ENCODE peak calls at places on chromosomes 16 and 17, in ten cellular contexts. Q is stimulated activated naive CD8-positive, alpha-beta T cell treated with anti-CD3 and anti-CD28 coated beads, Interleukin-15, Interleukin-2, amounts not matched to agents 100 U/mL and 50 U/mL, for 24 hours; F is T-helper 1 cell; T is 8988T; R is GM04503; E is neural crest cell; B is mucosa of descending colon; Z is psoas muscle; D is activated T-helper 2 cell treated with anti-CD3 and anti-CD28 coated beads, Interferon-gamma antibody, Interleukin-2, Interleukin-4, amounts not matched to agents 10 μg/mL and 5 μg/mL and 100 μg/mL, durations not matched to agents 14 hours and 24 hours and 36 hours; C is glomerular endothelial cell. W is an unnamed sample.

GRCh38 chr17:75273968-75274708 is 3.1 kb upstream of the MIF4GD start:
- DNase-seq in Q (no peak), F (no peak), T (no peak), R (peak), E (no peak), B (no peak), Z (no peak), D (no peak), C (no peak), W (no peak)

GRCh38 chr16:55661842-55662479 is 6.2 kb downstream of the SLC6A2 start:
- DNase-seq in Q (no peak), F (no peak), T (no peak), R (no peak), E (no peak), B (no peak), Z (no peak), D (no peak), C (no peak), W (no peak)

GRCh38 chr17:48990882-48991357 is 6.3 kb upstream of the IGF2BP1 start:
- DNase-seq in Q (no peak), F (no peak), T (no peak), R (no peak), E (no peak), B (no peak), Z (no peak), D (no peak), C (no peak), W (no peak)

GRCh38 chr16:81632392-81633146 is 146.5 kb upstream of the PLCG2 start:
- DNase-seq in Q (peak), F (peak), T (no peak), R (no peak), E (no peak), B (peak), Z (no peak), D (peak), C (no peak), W (no peak)

GRCh38 chr16:27189335-27189972 is 13.9 kb upstream of the KDM8 start:
- DNase-seq in Q (no peak), F (no peak), T (no peak), R (no peak), E (no peak), B (peak), Z (no peak), D (no peak), C (no peak), W (no peak)

GRCh38 chr16:35102780-35103403 is 1643.5 kb downstream of the TP53TG3F start:
- DNase-seq in Q (peak), F (no peak), T (no peak), R (no peak), E (no peak), B (no peak), Z (no peak), D (no peak), C (no peak), W (peak)

GRCh38 chr16:57284206-57284951 is at the start of gene PLLP:
- DNase-seq in Q (peak), F (no peak), T (peak), R (no peak), E (no peak), B (peak), Z (peak), D (peak), C (no peak), W (no peak)

GRCh38 chr16:89366561-89367537 is 123.5 kb downstream of the ANKRD11 start:
- DNase-seq in Q (no peak), F (no peak), T (no peak), R (no peak), E (no peak), B (no peak), Z (peak), D (no peak), C (no peak), W (no peak)

GRCh38 chr16:89471225-89471624 is 19.1 kb downstream of the ANKRD11 start:
- DNase-seq in Q (no peak), F (no peak), T (no peak), R (no peak), E (no peak), B (no peak), Z (peak), D (no peak), C (no peak), W (no peak)

GRCh38 chr17:38485146-38485468 is 56.8 kb downstream of the ARHGAP23 start:
- DNase-seq in Q (no peak), F (no peak), T (no peak), R (no peak), E (no peak), B (no peak), Z (no peak), D (no peak), C (no peak), W (no peak)

GRCh38 chr16:87535457-87535854 is 42.6 kb upstream of the ZCCHC14 start:
- DNase-seq in Q (no peak), F (no peak), T (no peak), R (no peak), E (no peak), B (no peak), Z (no peak), D (no peak), C (no peak), W (no peak)

GRCh38 chr16:30953511-30954124 is 3.9 kb upstream of the SETD1A start:
- DNase-seq in Q (peak), F (peak), T (no peak), R (no peak), E (peak), B (peak), Z (peak), D (peak), C (no peak), W (no peak)

GRCh38 chr17:888998-889401 is 90.6 kb downstream of the NXN start:
- DNase-seq in Q (no peak), F (peak), T (no peak), R (no peak), E (no peak), B (no peak), Z (no peak), D (no peak), C (no peak), W (no peak)

GRCh38 chr17:54916721-54917120 is 16.1 kb downstream of the TOM1L1 start:
- DNase-seq in Q (no peak), F (no peak), T (no peak), R (no peak), E (no peak), B (no peak), Z (no peak), D (no peak), C (no peak), W (no peak)

GRCh38 chr17:10838682-10839081 is 795 bp upstream of the PIRT start:
- DNase-seq in Q (no peak), F (no peak), T (no peak), R (no peak), E (no peak), B (no peak), Z (no peak), D (no peak), C (no peak), W (no peak)

GRCh38 chr16:24509536-24509935 is 29.8 kb upstream of the RBBP6 start:
- DNase-seq in Q (no peak), F (no peak), T (no peak), R (no peak), E (no peak), B (no peak), Z (no peak), D (no peak), C (no peak), W (no peak)

GRCh38 chr16:2180962-2181923 is 15.2 kb downstream of the CASKIN1 start:
- DNase-seq in Q (no peak), F (no peak), T (no peak), R (no peak), E (no peak), B (no peak), Z (no peak), D (no peak), C (no peak), W (no peak)

GRCh38 chr17:34300652-34301390 is 15.3 kb downstream of the CCL11 start:
- DNase-seq in Q (no peak), F (peak), T (no peak), R (no peak), E (no peak), B (peak), Z (no peak), D (no peak), C (no peak), W (no peak)

GRCh38 chr16:29925173-29925804 is 737 bp downstream of the KCTD13 start:
- DNase-seq in Q (no peak), F (no peak), T (no peak), R (no peak), E (no peak), B (no peak), Z (no peak), D (no peak), C (no peak), W (no peak)

GRCh38 chr17:81043725-81044427 is 8.9 kb downstream of the BAIAP2 start:
- DNase-seq in Q (no peak), F (no peak), T (peak), R (no peak), E (no peak), B (no peak), Z (no peak), D (no peak), C (no peak), W (no peak)

GRCh38 chr16:71489122-71489521 is at the start of gene ZNF19:
- DNase-seq in Q (no peak), F (no peak), T (no peak), R (no peak), E (no peak), B (no peak), Z (no peak), D (no peak), C (no peak), W (no peak)

GRCh38 chr17:74115586-74115985 is 87.9 kb upstream of the RPL38 start:
- DNase-seq in Q (no peak), F (no peak), T (no peak), R (no peak), E (no peak), B (no peak), Z (no peak), D (no peak), C (no peak), W (no peak)

GRCh38 chr17:28846231-28846630 is 3.6 kb upstream of the FAM222B start:
- DNase-seq in Q (no peak), F (no peak), T (no peak), R (no peak), E (no peak), B (no peak), Z (no peak), D (no peak), C (no peak), W (no peak)

GRCh38 chr17:80422276-80422675 is 7.3 kb downstream of the ENDOV start:
- DNase-seq in Q (no peak), F (no peak), T (no peak), R (no peak), E (no peak), B (no peak), Z (peak), D (no peak), C (no peak), W (no peak)

GRCh38 chr17:40707720-40708119 is 4.2 kb upstream of the KRT24 start:
- DNase-seq in Q (no peak), F (no peak), T (no peak), R (no peak), E (no peak), B (peak), Z (peak), D (no peak), C (peak), W (no peak)

GRCh38 chr17:2383628-2384167 is 17.2 kb downstream of the MNT start:
- DNase-seq in Q (no peak), F (no peak), T (no peak), R (no peak), E (no peak), B (no peak), Z (peak), D (no peak), C (no peak), W (no peak)

GRCh38 chr17:64661731-64661980 is 451 bp downstream of the SMURF2 start:
- DNase-seq in Q (no peak), F (no peak), T (no peak), R (no peak), E (no peak), B (peak), Z (no peak), D (no peak), C (no peak), W (no peak)

W was measured in Panc1.